ENCODE peak calls at places on chromosomes 2 and 18, in nine cellular contexts. B is GM12865; H is activated naive CD4-positive, alpha-beta T cell treated with Interleukin-2 at 50 U/mL for 16 hours; V is astrocyte of the spinal cord; I is heart right ventricle; R is activated gamma-delta T cell treated with Interleukin-2 at 50 U/mL for 16 hours; Z is mesothelial cell of epicardium; S is uterus; E is activated CD4-positive, alpha-beta T cell treated with anti-CD3 and anti-CD28 coated beads, Interleukin-2, amount 50 U/mL, for 4 hours. C is an unnamed sample.
A peak's percentile ranks its signal among the peaks of the same experiment; 100 is the strongest.

GRCh38 chr2:240576036-240576435 is 7.8 kb downstream of the RNPEPL1 start:
- DNase-seq in E (no peak), Z (no peak), B (no peak), I (peak; percentile 1), H (no peak), S (no peak), V (no peak), R (no peak), C (no peak)

GRCh38 chr2:157785200-157785599 is 90.9 kb downstream of the ACVR1 start:
- DNase-seq in E (no peak), S (no peak), V (no peak), Z (no peak), B (no peak), I (no peak), H (no peak), R (no peak), C (no peak)

GRCh38 chr2:70995227-70995729 is 605 bp upstream of the TEX261 start:
- DNase-seq in V (peak; percentile 23), I (no peak), S (peak; percentile 22), H (peak; percentile 53), E (peak; percentile 44), Z (peak; percentile 42), B (peak; percentile 74), R (peak; percentile 54), C (peak; percentile 33)

GRCh38 chr2:180003566-180003965 is 3.5 kb downstream of the CWC22 start:
- DNase-seq in E (no peak), R (no peak), H (no peak), B (no peak), I (no peak), V (no peak), S (no peak), Z (no peak), C (no peak)

GRCh38 chr18:36402765-36403396 is 105.4 kb downstream of the FHOD3 start:
- DNase-seq in B (peak; percentile 33), S (no peak), R (no peak), I (peak; percentile 67), V (peak; percentile 77), E (no peak), Z (no peak), H (no peak), C (no peak)

GRCh38 chr2:19532797-19533196 is 174.4 kb upstream of the OSR1 start:
- DNase-seq in V (no peak), R (no peak), Z (no peak), H (no peak), E (no peak), S (no peak), I (no peak), B (no peak), C (no peak)

GRCh38 chr18:34203866-34204265 is 20.8 kb downstream of the NOL4 start:
- DNase-seq in B (no peak), I (no peak), V (no peak), R (no peak), Z (no peak), S (no peak), H (no peak), E (no peak), C (no peak)

GRCh38 chr2:172427256-172427989 is at the start of gene ITGA6:
- DNase-seq in I (peak; percentile 81), R (peak; percentile 68), E (peak; percentile 75), Z (peak; percentile 69), B (peak; percentile 44), H (peak; percentile 79), S (peak; percentile 59), V (peak; percentile 65), C (peak; percentile 72)

GRCh38 chr2:48278590-48278989 is 251.4 kb upstream of the STON1 start:
- DNase-seq in H (no peak), V (no peak), B (no peak), S (no peak), I (no peak), E (no peak), R (no peak), Z (no peak), C (no peak)

GRCh38 chr18:10453885-10454772 is at the start of gene APCDD1:
- DNase-seq in S (peak; percentile 88), E (no peak), Z (peak; percentile 86), I (peak; percentile 80), B (no peak), V (no peak), H (no peak), R (no peak), C (no peak)

GRCh38 chr2:159574246-159574645 is 42.1 kb downstream of the BAZ2B start:
- DNase-seq in B (no peak), E (no peak), I (no peak), V (no peak), S (no peak), R (no peak), Z (no peak), H (no peak), C (no peak)

GRCh38 chr2:165952600-165953210 is 871 bp downstream of the TTC21B start:
- DNase-seq in Z (no peak), H (no peak), R (no peak), E (no peak), S (no peak), B (no peak), V (peak; percentile 27), I (no peak), C (no peak)

GRCh38 chr18:7658701-7659100 is 91.6 kb downstream of the PTPRM start:
- DNase-seq in Z (no peak), B (no peak), I (no peak), S (no peak), E (no peak), R (no peak), V (no peak), H (no peak), C (no peak)

GRCh38 chr2:96895709-96896651 is 26.1 kb upstream of the SEMA4C start:
- DNase-seq in S (no peak), B (no peak), I (no peak), R (peak; percentile 16), Z (no peak), E (peak; percentile 9), V (no peak), H (peak; percentile 8), C (no peak)

GRCh38 chr2:172114579-172114978 is 11.9 kb upstream of the DLX2 start:
- DNase-seq in V (no peak), Z (no peak), B (no peak), S (no peak), H (no peak), I (no peak), R (no peak), E (no peak), C (no peak)

GRCh38 chr2:23601301-23601965 is 216.5 kb downstream of the KLHL29 start:
- DNase-seq in V (peak; percentile 42), S (no peak), B (no peak), Z (no peak), I (no peak), H (no peak), R (no peak), E (no peak), C (no peak)

GRCh38 chr18:46222093-46222492 is 117.9 kb downstream of the HAUS1 start:
- DNase-seq in V (no peak), H (no peak), S (no peak), I (no peak), Z (no peak), E (no peak), R (no peak), B (no peak), C (no peak)

GRCh38 chr2:196391149-196391479 is 219.7 kb upstream of the STK17B start:
- DNase-seq in B (no peak), S (no peak), E (no peak), I (no peak), R (no peak), H (no peak), V (no peak), Z (no peak), C (no peak)

GRCh38 chr2:202717598-202718310 is 83.0 kb downstream of the FAM117B start:
- DNase-seq in I (no peak), V (no peak), Z (no peak), B (peak; percentile 28), E (no peak), R (no peak), S (no peak), H (no peak), C (no peak)

GRCh38 chr2:36811071-36811470 is 114.6 kb downstream of the VIT start:
- DNase-seq in S (no peak), I (no peak), B (no peak), R (no peak), E (no peak), Z (no peak), H (no peak), V (no peak), C (no peak)

C was measured in T-helper 17 cell.